ENCODE peak calls at places on chromosomes 6 and 20, in seven cellular contexts. C is left lung; M is CD4-positive, alpha-beta T cell; I is NB4; R is HFFc6; O is CD8-positive, alpha-beta T cell; G is IMR-90. P is an unnamed sample.

GRCh38 chr6:134826889-134827737 is 122.8 kb downstream of the ALDH8A1 start:
- DNase-seq in C (no peak), M (no peak), I (no peak), R (peak), O (no peak), G (peak), P (no peak)

GRCh38 chr20:61609461-61609860 is 357.4 kb downstream of the CDH4 start:
- DNase-seq in C (no peak), M (no peak), I (no peak), R (no peak), O (no peak), G (no peak), P (no peak)

GRCh38 chr6:122868137-122868536 is 79.1 kb downstream of the SMPDL3A start:
- DNase-seq in C (no peak), M (no peak), I (no peak), R (no peak), O (no peak), G (no peak), P (no peak)

GRCh38 chr6:130617658-130618057 is 209.5 kb upstream of the SMLR1 start:
- DNase-seq in C (no peak), M (no peak), I (no peak), R (no peak), O (no peak), G (no peak), P (no peak)

GRCh38 chr20:6920991-6921613 is 153.6 kb downstream of the BMP2 start:
- DNase-seq in C (no peak), M (no peak), I (no peak), R (no peak), O (no peak), G (no peak), P (no peak)

GRCh38 chr20:31666258-31667042 is 28.7 kb downstream of the COX4I2 start:
- DNase-seq in C (peak), M (no peak), I (peak), R (no peak), O (peak), G (no peak), P (no peak)

GRCh38 chr6:151284012-151284411 is 44.2 kb downstream of the AKAP12 start:
- DNase-seq in C (no peak), M (no peak), I (no peak), R (no peak), O (no peak), G (no peak), P (no peak)

GRCh38 chr6:108009894-108010293 is 51.9 kb upstream of the SEC63 start:
- DNase-seq in C (no peak), M (no peak), I (no peak), R (no peak), O (no peak), G (no peak), P (no peak)

GRCh38 chr20:953742-954141 is 37.6 kb upstream of the ANGPT4 start:
- DNase-seq in C (no peak), M (no peak), I (peak), R (peak), O (no peak), G (no peak), P (no peak)

GRCh38 chr6:24274441-24275083 is 83.3 kb downstream of the DCDC2 start:
- DNase-seq in C (no peak), M (no peak), I (peak), R (peak), O (no peak), G (peak), P (no peak)

GRCh38 chr6:3651698-3652229 is 99.7 kb downstream of the PXDC1 start:
- DNase-seq in C (no peak), M (no peak), I (no peak), R (no peak), O (no peak), G (no peak), P (no peak)

GRCh38 chr6:112086744-112087135 is 542 bp downstream of the TUBE1 start:
- DNase-seq in C (no peak), M (no peak), I (peak), R (peak), O (no peak), G (peak), P (no peak)

GRCh38 chr20:5621305-5621704 is 128.9 kb upstream of the SHLD1 start:
- DNase-seq in C (no peak), M (no peak), I (no peak), R (no peak), O (no peak), G (no peak), P (no peak)

GRCh38 chr20:23782366-23782983 is 31.7 kb upstream of the CST1 start:
- DNase-seq in C (no peak), M (no peak), I (peak), R (no peak), O (no peak), G (peak), P (no peak)

GRCh38 chr6:92538296-92538695 is 881.1 kb downstream of the EPHA7 start:
- DNase-seq in C (no peak), M (no peak), I (no peak), R (no peak), O (no peak), G (no peak), P (no peak)

GRCh38 chr6:108295676-108296075 is 822 bp downstream of the AFG1L start:
- DNase-seq in C (no peak), M (no peak), I (no peak), R (no peak), O (no peak), G (no peak), P (no peak)

DNA sequence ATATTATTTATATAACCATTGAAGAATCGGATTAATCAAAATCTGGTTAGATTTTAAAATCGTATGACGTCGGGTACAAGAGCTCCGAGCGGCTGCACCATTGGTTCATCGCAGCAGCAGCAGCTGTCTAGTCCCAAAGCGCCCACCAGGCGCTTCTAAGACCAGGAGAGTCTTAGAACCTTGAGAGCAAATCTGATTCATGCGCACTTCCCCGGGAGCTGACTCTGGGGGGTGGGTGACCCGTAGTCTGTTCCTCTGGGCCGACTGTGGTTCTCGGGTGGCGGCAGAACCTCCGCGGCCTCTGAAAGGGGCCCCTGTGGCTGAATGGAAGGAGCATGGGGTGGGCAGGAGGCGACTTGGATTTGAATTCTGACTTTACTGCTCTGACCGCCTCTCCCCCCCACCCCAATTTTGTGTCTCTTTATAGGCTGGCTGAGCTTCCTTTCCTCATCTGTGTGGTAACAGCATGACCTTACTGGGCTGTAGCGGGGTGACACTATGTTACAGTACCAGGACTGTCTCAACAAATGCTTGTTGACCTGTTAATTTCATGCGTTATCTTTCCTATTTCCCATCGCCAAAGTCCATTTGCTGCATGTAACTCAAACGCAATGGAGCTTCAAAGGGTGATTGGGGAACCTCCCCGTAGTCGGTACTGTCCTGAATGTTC is 119.7 kb downstream of the RTN4IP1 start:
- DNase-seq in C (no peak), M (no peak), I (no peak), R (no peak), O (peak), G (no peak), P (no peak)
- TF ChIP-seq CTCF in C (no peak), M (no peak), I (no peak), R (no peak), O (peak), G (no peak), P (peak)

GRCh38 chr6:46236752-46237151 is 66.0 kb upstream of the ENPP5 start:
- DNase-seq in C (no peak), M (no peak), I (no peak), R (no peak), O (no peak), G (no peak), P (no peak)
- TF ChIP-seq CTCF in C (no peak), M (no peak), I (no peak), R (no peak), O (no peak), G (no peak), P (no peak)

GRCh38 chr6:44221291-44221960 is 2.0 kb upstream of the SLC29A1 start:
- DNase-seq in C (peak), M (peak), I (peak), R (peak), O (peak), G (peak), P (peak)
- TF ChIP-seq CTCF in C (peak), M (peak), I (peak), R (peak), O (peak), G (peak), P (peak)

DNA sequence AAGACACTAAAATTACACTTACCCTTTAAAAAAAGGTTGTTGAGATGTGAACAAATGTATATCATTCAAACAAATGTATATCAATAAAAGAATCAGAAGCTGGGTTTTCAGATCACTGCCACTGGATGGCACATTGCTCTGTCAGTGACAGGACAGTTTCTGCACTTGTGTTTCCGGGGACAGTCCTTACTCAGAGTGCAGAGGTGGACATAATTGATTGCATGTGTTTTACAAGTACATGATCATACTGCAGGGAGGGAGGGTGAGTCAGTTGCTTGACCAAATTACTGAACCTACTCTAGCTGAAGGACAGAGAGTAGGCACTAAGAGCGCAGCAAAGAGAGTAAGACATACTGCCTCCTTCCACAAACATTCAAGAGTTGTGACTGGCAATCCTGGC is 302.3 kb downstream of the TENT5A start:
- DNase-seq in C (no peak), M (no peak), I (peak), R (peak), O (no peak), G (peak), P (no peak)
- TF ChIP-seq CTCF in C (no peak), M (no peak), I (no peak), R (peak), O (no peak), G (no peak), P (no peak)